ENCODE peak calls at places on chromosomes 16 and 17, in eight cellular contexts. One of them, this sample, is unnamed.
A peak's percentile ranks its signal among the peaks of the same experiment; 100 is the strongest.

GRCh38 chr16:54140057-54140787 is 146.4 kb downstream of the IRX3 start:
- DNase-seq in GM23248: peak; percentile 14
- DNase-seq in lung: no peak
- DNase-seq in neuronal stem cell: no peak
- DNase-seq in brain microvascular endothelial cell: peak; percentile 63
- DNase-seq in IMR-90: peak; percentile 8
- DNase-seq in left ventricle myocardium inferior: no peak
- DNase-seq in CD8-positive, alpha-beta T cell: no peak
- DNase-seq in this sample: no peak

GRCh38 chr17:54903375-54903774 is 2.7 kb downstream of the TOM1L1 start:
- DNase-seq in GM23248: peak; percentile 10
- DNase-seq in lung: peak; percentile 46
- DNase-seq in neuronal stem cell: no peak
- DNase-seq in brain microvascular endothelial cell: no peak
- DNase-seq in IMR-90: no peak
- DNase-seq in left ventricle myocardium inferior: peak; percentile 48
- DNase-seq in CD8-positive, alpha-beta T cell: no peak
- DNase-seq in this sample: no peak

GRCh38 chr17:58706351-58707140 is 14.1 kb downstream of the RAD51C start:
- DNase-seq in GM23248: no peak
- DNase-seq in lung: no peak
- DNase-seq in neuronal stem cell: no peak
- DNase-seq in brain microvascular endothelial cell: no peak
- DNase-seq in IMR-90: no peak
- DNase-seq in left ventricle myocardium inferior: no peak
- DNase-seq in CD8-positive, alpha-beta T cell: no peak
- DNase-seq in this sample: no peak

GRCh38 chr16:57639172-57639571 is 10.7 kb downstream of the ADGRG1 start:
- DNase-seq in GM23248: no peak
- DNase-seq in lung: no peak
- DNase-seq in neuronal stem cell: peak; percentile 89
- DNase-seq in brain microvascular endothelial cell: no peak
- DNase-seq in IMR-90: no peak
- DNase-seq in left ventricle myocardium inferior: peak; percentile 41
- DNase-seq in CD8-positive, alpha-beta T cell: no peak
- DNase-seq in this sample: no peak

GRCh38 chr17:39083270-39083669 is 68.2 kb downstream of the PLXDC1 start:
- DNase-seq in GM23248: no peak
- DNase-seq in lung: no peak
- DNase-seq in neuronal stem cell: no peak
- DNase-seq in brain microvascular endothelial cell: no peak
- DNase-seq in IMR-90: no peak
- DNase-seq in left ventricle myocardium inferior: no peak
- DNase-seq in CD8-positive, alpha-beta T cell: no peak
- DNase-seq in this sample: no peak

GRCh38 chr17:64617125-64617780 is 44.9 kb downstream of the SMURF2 start:
- DNase-seq in GM23248: peak; percentile 56
- DNase-seq in lung: no peak
- DNase-seq in neuronal stem cell: no peak
- DNase-seq in brain microvascular endothelial cell: no peak
- DNase-seq in IMR-90: peak; percentile 37
- DNase-seq in left ventricle myocardium inferior: no peak
- DNase-seq in CD8-positive, alpha-beta T cell: no peak
- DNase-seq in this sample: no peak

GRCh38 chr17:72122668-72123495 is 2.1 kb downstream of the SOX9 start:
- DNase-seq in GM23248: peak; percentile 83
- DNase-seq in lung: no peak
- DNase-seq in neuronal stem cell: no peak
- DNase-seq in brain microvascular endothelial cell: no peak
- DNase-seq in IMR-90: peak; percentile 68
- DNase-seq in left ventricle myocardium inferior: peak; percentile 29
- DNase-seq in CD8-positive, alpha-beta T cell: no peak
- DNase-seq in this sample: no peak

GRCh38 chr16:67173808-67174705 is 3.7 kb downstream of the NOL3 start:
- DNase-seq in GM23248: peak; percentile 92
- DNase-seq in lung: peak; percentile 86
- DNase-seq in neuronal stem cell: no peak
- DNase-seq in brain microvascular endothelial cell: peak; percentile 60
- DNase-seq in IMR-90: peak; percentile 76
- DNase-seq in left ventricle myocardium inferior: peak; percentile 88
- DNase-seq in CD8-positive, alpha-beta T cell: peak; percentile 63
- DNase-seq in this sample: peak; percentile 96

GRCh38 chr16:67641779-67642708 is 2.9 kb upstream of the CARMIL2 start:
- DNase-seq in GM23248: peak; percentile 67
- DNase-seq in lung: peak; percentile 74
- DNase-seq in neuronal stem cell: no peak
- DNase-seq in brain microvascular endothelial cell: no peak
- DNase-seq in IMR-90: peak; percentile 33
- DNase-seq in left ventricle myocardium inferior: peak; percentile 80
- DNase-seq in CD8-positive, alpha-beta T cell: no peak
- DNase-seq in this sample: peak; percentile 17

GRCh38 chr17:58301504-58302150 is 20.9 kb upstream of the MPO start:
- DNase-seq in GM23248: no peak
- DNase-seq in lung: peak; percentile 26
- DNase-seq in neuronal stem cell: no peak
- DNase-seq in brain microvascular endothelial cell: no peak
- DNase-seq in IMR-90: no peak
- DNase-seq in left ventricle myocardium inferior: no peak
- DNase-seq in CD8-positive, alpha-beta T cell: no peak
- DNase-seq in this sample: no peak

GRCh38 chr16:807345-808251 is 7.1 kb upstream of the GNG13 start:
- DNase-seq in GM23248: peak; percentile 99
- DNase-seq in lung: peak; percentile 91
- DNase-seq in neuronal stem cell: peak; percentile 87
- DNase-seq in brain microvascular endothelial cell: peak; percentile 84
- DNase-seq in IMR-90: peak; percentile 86
- DNase-seq in left ventricle myocardium inferior: peak; percentile 94
- DNase-seq in CD8-positive, alpha-beta T cell: peak; percentile 81
- DNase-seq in this sample: peak; percentile 75

GRCh38 chr17:48589831-48590602 is at the start of gene HOXB3:
- DNase-seq in GM23248: no peak
- DNase-seq in lung: no peak
- DNase-seq in neuronal stem cell: no peak
- DNase-seq in brain microvascular endothelial cell: no peak
- DNase-seq in IMR-90: peak; percentile 68
- DNase-seq in left ventricle myocardium inferior: no peak
- DNase-seq in CD8-positive, alpha-beta T cell: no peak
- DNase-seq in this sample: no peak

GRCh38 chr17:17950806-17951205 is 21.4 kb downstream of the TOM1L2 start:
- DNase-seq in GM23248: no peak
- DNase-seq in lung: no peak
- DNase-seq in neuronal stem cell: no peak
- DNase-seq in brain microvascular endothelial cell: no peak
- DNase-seq in IMR-90: no peak
- DNase-seq in left ventricle myocardium inferior: no peak
- DNase-seq in CD8-positive, alpha-beta T cell: no peak
- DNase-seq in this sample: no peak

GRCh38 chr16:85611455-85612190 is 1.5 kb upstream of the GSE1 start:
- DNase-seq in GM23248: peak; percentile 97
- DNase-seq in lung: peak; percentile 81
- DNase-seq in neuronal stem cell: peak; percentile 53
- DNase-seq in brain microvascular endothelial cell: no peak
- DNase-seq in IMR-90: peak; percentile 74
- DNase-seq in left ventricle myocardium inferior: peak; percentile 87
- DNase-seq in CD8-positive, alpha-beta T cell: peak; percentile 38
- DNase-seq in this sample: peak; percentile 91

GRCh38 chr17:80452173-80452915 is 24.1 kb downstream of the NPTX1 start:
- DNase-seq in GM23248: peak; percentile 21
- DNase-seq in lung: no peak
- DNase-seq in neuronal stem cell: no peak
- DNase-seq in brain microvascular endothelial cell: no peak
- DNase-seq in IMR-90: no peak
- DNase-seq in left ventricle myocardium inferior: no peak
- DNase-seq in CD8-positive, alpha-beta T cell: no peak
- DNase-seq in this sample: no peak

GRCh38 chr17:45110676-45111611 is 21.4 kb downstream of the PLCD3 start:
- DNase-seq in GM23248: peak; percentile 43
- DNase-seq in lung: no peak
- DNase-seq in neuronal stem cell: no peak
- DNase-seq in brain microvascular endothelial cell: no peak
- DNase-seq in IMR-90: no peak
- DNase-seq in left ventricle myocardium inferior: peak; percentile 60
- DNase-seq in CD8-positive, alpha-beta T cell: no peak
- DNase-seq in this sample: no peak

GRCh38 chr17:63934391-63935112 is 2.4 kb upstream of the CD79B start:
- DNase-seq in GM23248: no peak
- DNase-seq in lung: no peak
- DNase-seq in neuronal stem cell: no peak
- DNase-seq in brain microvascular endothelial cell: no peak
- DNase-seq in IMR-90: no peak
- DNase-seq in left ventricle myocardium inferior: no peak
- DNase-seq in CD8-positive, alpha-beta T cell: no peak
- DNase-seq in this sample: no peak

GRCh38 chr17:6660101-6660500 is 8.5 kb downstream of the C17orf100 start:
- DNase-seq in GM23248: no peak
- DNase-seq in lung: no peak
- DNase-seq in neuronal stem cell: no peak
- DNase-seq in brain microvascular endothelial cell: no peak
- DNase-seq in IMR-90: no peak
- DNase-seq in left ventricle myocardium inferior: no peak
- DNase-seq in CD8-positive, alpha-beta T cell: no peak
- DNase-seq in this sample: no peak

GRCh38 chr17:6660765-6661463 is 9.4 kb downstream of the C17orf100 start:
- DNase-seq in GM23248: no peak
- DNase-seq in lung: no peak
- DNase-seq in neuronal stem cell: no peak
- DNase-seq in brain microvascular endothelial cell: no peak
- DNase-seq in IMR-90: no peak
- DNase-seq in left ventricle myocardium inferior: no peak
- DNase-seq in CD8-positive, alpha-beta T cell: no peak
- DNase-seq in this sample: no peak

GRCh38 chr17:6657633-6658287 is 6.2 kb downstream of the C17orf100 start:
- DNase-seq in GM23248: no peak
- DNase-seq in lung: no peak
- DNase-seq in neuronal stem cell: no peak
- DNase-seq in brain microvascular endothelial cell: no peak
- DNase-seq in IMR-90: no peak
- DNase-seq in left ventricle myocardium inferior: no peak
- DNase-seq in CD8-positive, alpha-beta T cell: no peak
- DNase-seq in this sample: no peak

GRCh38 chr17:6666077-6666521 is 14.5 kb downstream of the C17orf100 start:
- DNase-seq in GM23248: peak; percentile 89
- DNase-seq in lung: peak; percentile 75
- DNase-seq in neuronal stem cell: peak; percentile 77
- DNase-seq in brain microvascular endothelial cell: peak; percentile 68
- DNase-seq in IMR-90: peak; percentile 79
- DNase-seq in left ventricle myocardium inferior: peak; percentile 60
- DNase-seq in CD8-positive, alpha-beta T cell: peak; percentile 47
- DNase-seq in this sample: peak; percentile 83

DNA sequence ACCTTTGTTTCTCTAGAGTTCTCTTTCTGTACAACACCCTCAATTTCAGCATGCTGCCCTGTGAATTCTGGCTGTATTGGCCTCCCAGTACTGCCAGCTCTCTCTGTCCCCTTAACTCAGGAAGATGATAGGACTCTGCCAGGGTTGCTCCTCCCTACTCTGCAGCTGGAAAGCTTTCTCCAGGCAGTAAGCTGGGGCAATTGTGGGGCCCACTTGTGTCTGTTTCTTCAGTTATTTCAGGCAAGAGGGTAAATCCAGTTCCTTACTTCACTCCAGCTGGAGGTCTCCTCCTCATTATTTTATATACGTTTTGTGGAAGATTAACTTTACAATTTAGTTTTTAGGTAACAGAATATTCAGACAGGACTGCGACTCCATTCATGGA is 9.9 kb downstream of the C17orf100 start:
- DNase-seq in GM23248: no peak
- DNase-seq in lung: no peak
- DNase-seq in neuronal stem cell: no peak
- DNase-seq in brain microvascular endothelial cell: no peak
- DNase-seq in IMR-90: no peak
- DNase-seq in left ventricle myocardium inferior: no peak
- DNase-seq in CD8-positive, alpha-beta T cell: no peak
- DNase-seq in this sample: no peak
- H3K27ac ChIP-seq in GM23248: no peak overlapping the region
- H3K27ac ChIP-seq in lung: no peak overlapping the region
- H3K27ac ChIP-seq in neuronal stem cell: no peak overlapping the region
- H3K27ac ChIP-seq in brain microvascular endothelial cell: no peak overlapping the region
- H3K27ac ChIP-seq in IMR-90: no peak overlapping the region
- H3K27ac ChIP-seq in left ventricle myocardium inferior: no peak overlapping the region
- H3K27ac ChIP-seq in CD8-positive, alpha-beta T cell: no peak overlapping the region
- H3K27ac ChIP-seq in this sample: no peak overlapping the region

GRCh38 chr17:42210046-42210445 is 15.8 kb upstream of the GHDC start:
- DNase-seq in GM23248: peak; percentile 46
- DNase-seq in lung: no peak
- DNase-seq in neuronal stem cell: no peak
- DNase-seq in brain microvascular endothelial cell: no peak
- DNase-seq in IMR-90: no peak
- DNase-seq in left ventricle myocardium inferior: no peak
- DNase-seq in CD8-positive, alpha-beta T cell: no peak
- DNase-seq in this sample: no peak
- H3K36me3 ChIP-seq in GM23248: peaks cover 20% of the 10 kb centered on the region
- H3K36me3 ChIP-seq in lung: peaks cover 28% of the 10 kb centered on the region
- H3K36me3 ChIP-seq in neuronal stem cell: peaks cover 31% of the 10 kb centered on the region
- H3K36me3 ChIP-seq in brain microvascular endothelial cell: peaks cover 50% of the 10 kb centered on the region
- H3K36me3 ChIP-seq in IMR-90: peaks cover 41% of the 10 kb centered on the region
- H3K36me3 ChIP-seq in left ventricle myocardium inferior: peaks cover 93% of the 10 kb centered on the region
- H3K36me3 ChIP-seq in CD8-positive, alpha-beta T cell: peaks cover 56% of the 10 kb centered on the region
- H3K36me3 ChIP-seq in this sample: peaks cover 67% of the 10 kb centered on the region

DNA sequence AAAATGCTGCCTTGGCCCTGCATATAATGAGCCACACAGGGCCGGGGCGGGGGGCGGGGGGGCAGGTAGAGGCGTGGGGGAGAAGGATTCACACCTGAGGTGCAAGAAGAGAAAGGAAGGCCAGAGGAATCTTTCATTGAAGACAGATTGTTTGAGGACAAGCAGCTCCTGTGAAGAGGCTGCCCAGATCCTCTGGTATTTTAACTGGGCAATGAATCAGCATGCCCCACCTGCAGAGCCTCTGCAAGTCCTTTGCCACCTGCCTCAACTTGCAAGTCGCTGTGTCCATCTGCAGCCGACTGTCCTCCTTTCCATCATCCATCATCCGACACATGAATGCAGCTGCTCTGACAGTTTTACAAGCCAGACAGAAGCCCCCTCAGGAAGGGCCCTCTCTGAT is 1.2 kb upstream of the SOST start:
- DNase-seq in GM23248: no peak
- DNase-seq in lung: no peak
- DNase-seq in neuronal stem cell: no peak
- DNase-seq in brain microvascular endothelial cell: no peak
- DNase-seq in IMR-90: no peak
- DNase-seq in left ventricle myocardium inferior: no peak
- DNase-seq in CD8-positive, alpha-beta T cell: no peak
- DNase-seq in this sample: no peak
- H3K27ac ChIP-seq in GM23248: no peak overlapping the region
- H3K27ac ChIP-seq in lung: no peak overlapping the region
- H3K27ac ChIP-seq in neuronal stem cell: no peak overlapping the region
- H3K27ac ChIP-seq in brain microvascular endothelial cell: no peak overlapping the region
- H3K27ac ChIP-seq in IMR-90: no peak overlapping the region
- H3K27ac ChIP-seq in left ventricle myocardium inferior: no peak overlapping the region
- H3K27ac ChIP-seq in CD8-positive, alpha-beta T cell: no peak overlapping the region
- H3K27ac ChIP-seq in this sample: no peak overlapping the region

DNA sequence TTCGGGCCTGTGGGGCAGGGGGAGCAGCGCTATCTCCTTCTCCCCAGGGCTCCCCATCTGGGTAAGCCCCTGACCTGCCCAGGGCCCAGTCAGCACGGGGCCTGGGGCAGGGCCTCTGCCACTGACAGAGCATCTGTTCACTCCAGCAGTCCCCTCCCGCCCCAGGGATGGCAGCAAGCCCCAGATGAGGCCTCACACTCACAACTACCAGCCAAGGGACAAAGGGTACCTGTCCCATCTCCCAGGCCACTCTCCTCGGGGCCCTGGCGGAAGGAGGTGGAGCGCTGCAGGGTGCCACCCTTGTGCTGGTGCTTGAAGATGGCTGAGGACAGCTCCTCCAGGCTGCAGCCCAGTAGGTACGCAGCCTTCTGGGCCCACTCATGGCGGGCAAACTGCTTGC is 64.8 kb downstream of the MYO18A start:
- DNase-seq in GM23248: no peak
- DNase-seq in lung: no peak
- DNase-seq in neuronal stem cell: no peak
- DNase-seq in brain microvascular endothelial cell: no peak
- DNase-seq in IMR-90: no peak
- DNase-seq in left ventricle myocardium inferior: no peak
- DNase-seq in CD8-positive, alpha-beta T cell: no peak
- DNase-seq in this sample: no peak
- H3K36me3 ChIP-seq in GM23248: no peaks in the 10 kb centered on the region
- H3K36me3 ChIP-seq in lung: peaks cover 51% of the 10 kb centered on the region
- H3K36me3 ChIP-seq in neuronal stem cell: peaks cover 6% of the 10 kb centered on the region
- H3K36me3 ChIP-seq in brain microvascular endothelial cell: no peaks in the 10 kb centered on the region
- H3K36me3 ChIP-seq in IMR-90: peaks cover 32% of the 10 kb centered on the region
- H3K36me3 ChIP-seq in left ventricle myocardium inferior: peaks cover 71% of the 10 kb centered on the region
- H3K36me3 ChIP-seq in CD8-positive, alpha-beta T cell: peaks cover 34% of the 10 kb centered on the region
- H3K36me3 ChIP-seq in this sample: peaks cover 61% of the 10 kb centered on the region